ENCODE peak calls at places on chromosomes 3 and 15, in five cellular contexts. N is neural progenitor cell, M is HCT116, K is PC-3, Z is SK-N-SH. F is an unnamed sample.

GRCh38 chr3:162171970-162172369 is 675.4 kb downstream of the OTOL1 start:
- DNase-seq in Z (no peak), M (no peak), N (no peak), K (peak), F (no peak)

GRCh38 chr3:187062526-187063177 is 76.6 kb downstream of the RPL39L start:
- DNase-seq in Z (no peak), M (no peak), N (no peak), K (peak), F (peak)

GRCh38 chr15:89127054-89127702 is 38.9 kb downstream of the ABHD2 start:
- DNase-seq in K (peak), Z (no peak), M (no peak), N (no peak), F (peak)

GRCh38 chr3:8501388-8502131 is at the start of gene LMCD1:
- DNase-seq in Z (peak), K (peak), N (peak), M (peak), F (peak)

GRCh38 chr15:42772126-42772525 is 35.2 kb upstream of the CDAN1 start:
- DNase-seq in Z (no peak), N (no peak), K (no peak), M (no peak), F (no peak)

GRCh38 chr3:194508486-194509449 is 22.0 kb upstream of the ATP13A3 start:
- DNase-seq in M (no peak), K (no peak), N (no peak), Z (no peak), F (no peak)

GRCh38 chr15:80679167-80679804 is 15.8 kb upstream of the ABHD17C start:
- DNase-seq in N (no peak), Z (no peak), M (no peak), K (peak), F (no peak)

GRCh38 chr3:147411235-147411607 is 2.1 kb downstream of the ZIC1 start:
- DNase-seq in K (no peak), N (peak), Z (no peak), M (no peak), F (peak)

GRCh38 chr3:107525954-107526305 is 3.2 kb downstream of the BBX start:
- DNase-seq in Z (peak), K (peak), N (no peak), M (no peak), F (no peak)

GRCh38 chr3:27726240-27726639 is 4.1 kb upstream of the EOMES start:
- DNase-seq in Z (no peak), M (no peak), N (no peak), K (no peak), F (no peak)

GRCh38 chr3:141796436-141797166 is 33.4 kb downstream of the GRK7 start:
- DNase-seq in K (no peak), Z (no peak), N (no peak), M (no peak), F (peak)

GRCh38 chr15:31162721-31163510 is 61.4 kb upstream of the TRPM1 start:
- DNase-seq in M (no peak), K (no peak), Z (no peak), N (no peak), F (no peak)

GRCh38 chr3:127889976-127890650 is 24.9 kb upstream of the KBTBD12 start:
- DNase-seq in K (no peak), M (no peak), N (no peak), Z (no peak), F (peak)

GRCh38 chr15:90001062-90001682 is at the start of gene ZNF710:
- DNase-seq in Z (peak), N (peak), M (no peak), K (peak), F (peak)

GRCh38 chr15:88644741-88645140 is 5.9 kb downstream of the ISG20 start:
- DNase-seq in K (no peak), N (no peak), Z (no peak), M (no peak), F (no peak)

GRCh38 chr15:82946155-82946701 is 6.3 kb downstream of the HOMER2 start:
- DNase-seq in N (no peak), Z (no peak), K (no peak), M (no peak), F (no peak)

GRCh38 chr15:56040081-56041035 is 46.9 kb upstream of the NEDD4 start:
- DNase-seq in Z (no peak), N (peak), M (peak), K (peak), F (peak)

GRCh38 chr3:105369501-105370371 is 3.0 kb downstream of the ALCAM start:
- DNase-seq in Z (peak), M (no peak), N (peak), K (peak), F (peak)

GRCh38 chr3:113105980-113106379 is 105.4 kb upstream of the BOC start:
- DNase-seq in K (no peak), M (no peak), Z (no peak), N (no peak), F (no peak)

GRCh38 chr15:88506628-88507027 is 39.1 kb downstream of the MRPS11 start:
- DNase-seq in Z (no peak), K (no peak), M (no peak), N (no peak), F (no peak)

GRCh38 chr3:49781415-49782199 is 4.7 kb downstream of the IP6K1 start:
- DNase-seq in M (no peak), K (no peak), Z (no peak), N (peak), F (no peak)

GRCh38 chr3:10925436-10926260 is 66.9 kb upstream of the SLC6A1 start:
- DNase-seq in N (no peak), M (no peak), K (no peak), Z (no peak), F (no peak)

GRCh38 chr3:32577621-32578556 is 7.2 kb upstream of the DYNC1LI1 start:
- DNase-seq in M (no peak), K (peak), Z (no peak), N (no peak), F (peak)

GRCh38 chr3:161314836-161315391 is 56.4 kb downstream of the SPTSSB start:
- DNase-seq in N (no peak), M (no peak), K (peak), Z (no peak), F (peak)

GRCh38 chr15:62895905-62896316 is 146.6 kb upstream of the TPM1 start:
- DNase-seq in M (no peak), K (peak), Z (no peak), N (no peak), F (peak)

GRCh38 chr15:49270541-49271421 is 100.7 kb downstream of the GALK2 start:
- DNase-seq in K (peak), N (peak), Z (no peak), M (no peak), F (peak)
- TF ChIP-seq EZH2phosphoT487 in K (no peak), N (no peak), Z (no peak), M (no peak), F (no peak)

DNA sequence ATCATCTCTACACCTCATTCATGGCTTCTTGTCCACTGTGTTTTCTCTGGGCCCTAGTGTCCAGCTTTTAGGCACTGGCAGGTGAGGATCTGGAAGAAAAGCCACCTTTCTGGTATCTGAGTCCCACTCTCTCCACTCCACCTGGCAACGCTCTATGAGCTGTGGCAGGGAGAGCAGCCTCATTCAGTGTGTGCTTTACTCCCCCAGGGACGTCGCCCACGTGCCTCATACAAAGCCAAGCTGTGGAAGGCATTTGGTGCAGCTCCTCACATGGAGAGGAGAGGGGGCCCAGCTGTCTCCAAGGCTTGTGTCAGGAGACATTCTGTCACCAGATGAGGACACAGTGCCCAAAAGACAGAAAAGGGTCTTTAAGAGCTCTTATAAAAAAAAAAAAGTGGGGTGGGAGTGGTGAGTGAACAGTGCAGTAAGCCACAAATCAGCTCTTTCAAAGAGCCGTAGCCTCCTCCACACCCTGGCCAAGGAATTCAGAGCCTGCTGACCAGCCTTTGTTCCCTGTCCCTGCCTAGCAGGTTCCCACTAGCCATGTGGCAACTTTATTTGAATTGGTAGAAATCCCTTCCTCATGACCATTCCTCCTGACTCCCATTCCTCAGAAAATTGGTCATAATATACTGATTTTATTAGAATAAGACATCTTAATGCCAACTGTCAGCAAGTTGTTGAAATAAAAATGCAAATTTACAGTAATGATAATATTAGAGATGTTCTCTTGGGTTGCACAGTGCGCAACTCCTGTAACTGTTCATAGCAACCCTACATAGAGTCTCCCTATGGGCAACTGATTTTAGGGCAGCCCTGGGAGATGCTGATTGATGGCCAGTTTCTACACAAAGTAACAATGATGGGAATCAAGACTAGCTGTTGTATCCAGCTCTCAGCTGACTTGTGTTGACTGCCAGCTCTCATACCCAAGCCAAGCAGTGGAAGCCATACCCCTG is 29.5 kb downstream of the GALNT15 start:
- DNase-seq in N (peak), M (no peak), K (peak), Z (no peak), F (no peak)
- H3K9ac ChIP-seq in N (no peak), M (no peak), K (peak), Z (no peak), F (no peak)

DNA sequence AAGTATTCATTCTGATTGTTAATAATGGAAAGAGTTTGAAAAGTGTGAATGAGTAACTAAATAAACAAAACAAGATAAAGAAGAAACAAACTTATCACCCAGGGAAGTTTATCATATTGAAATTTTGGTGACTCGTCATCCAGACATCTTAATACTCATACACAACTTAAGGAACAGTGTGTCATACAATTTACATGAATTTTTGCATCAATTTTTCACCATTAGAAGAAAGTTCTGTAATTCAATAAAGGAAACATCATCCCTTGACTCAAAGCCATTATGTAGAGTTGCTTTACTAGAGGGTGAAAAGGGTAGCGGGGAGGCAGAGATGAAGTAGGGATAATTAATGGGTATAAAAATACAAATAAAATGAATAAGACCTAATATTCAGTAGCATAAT is 536.2 kb downstream of the GRM7 start:
- DNase-seq in K (no peak), N (no peak), Z (no peak), M (no peak), F (no peak)
- TF ChIP-seq EZH2phosphoT487 in K (no peak), N (no peak), Z (no peak), M (no peak), F (no peak)

DNA sequence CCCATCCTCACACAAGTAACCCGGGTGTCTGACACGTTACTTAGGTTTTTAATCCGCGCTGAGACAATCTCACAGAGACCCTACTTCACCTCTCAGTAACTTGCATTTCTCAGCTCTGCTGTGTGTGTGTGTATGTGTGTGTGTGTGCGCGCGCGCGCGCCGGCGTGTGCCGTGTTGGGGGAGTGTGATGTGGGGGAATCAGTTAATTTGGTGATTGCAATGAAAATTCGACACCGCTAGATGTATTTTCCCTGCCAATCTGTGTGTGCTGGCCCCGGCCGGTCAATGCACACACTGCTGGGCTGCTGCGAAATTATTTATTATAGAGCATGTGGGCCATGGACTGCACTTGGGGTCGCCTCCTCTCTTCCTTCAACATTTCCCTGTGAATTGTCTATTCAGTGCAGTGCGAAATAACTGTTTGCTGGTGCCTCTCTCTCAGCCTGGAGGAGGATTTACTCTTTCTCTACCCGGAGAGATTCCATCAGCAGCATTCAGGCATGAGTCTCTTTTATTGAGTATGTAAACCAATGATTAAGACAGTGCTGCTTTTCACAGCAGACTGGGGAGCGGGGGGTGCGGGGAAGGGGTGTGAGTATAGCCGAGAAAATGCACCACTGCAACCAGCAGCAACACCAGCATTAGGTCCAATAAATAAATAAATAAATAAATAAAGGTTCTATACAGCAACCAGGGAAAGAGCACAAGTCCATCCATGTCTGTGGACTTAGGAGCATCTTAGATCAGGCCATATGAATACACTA is 2.9 kb downstream of the CADM2 start:
- DNase-seq in Z (peak), N (peak), K (no peak), M (no peak), F (no peak)
- H3K9ac ChIP-seq in Z (no peak), N (peak), K (no peak), M (no peak), F (no peak)

DNA sequence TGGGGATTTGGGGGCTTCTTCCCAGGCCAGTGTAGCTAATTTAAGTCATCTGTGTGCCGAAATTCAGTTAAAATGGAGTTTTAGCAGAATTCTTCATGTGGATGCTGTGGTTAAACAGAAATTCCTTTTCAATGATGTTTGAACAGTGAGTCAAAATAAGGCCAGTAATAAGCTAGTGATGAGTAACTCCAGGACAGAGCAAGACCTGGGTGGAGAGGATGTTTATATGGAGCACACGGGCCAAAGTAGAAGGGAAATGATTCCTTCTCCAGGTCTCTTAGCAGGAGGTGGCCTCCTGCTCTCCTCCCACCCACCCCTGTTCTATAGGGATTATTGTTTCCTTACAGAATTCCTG is 31.9 kb upstream of the UACA start:
- DNase-seq in Z (no peak), K (peak), N (no peak), M (peak), F (peak)
- TF ChIP-seq EZH2phosphoT487 in Z (no peak), K (no peak), N (no peak), M (no peak), F (no peak)

DNA sequence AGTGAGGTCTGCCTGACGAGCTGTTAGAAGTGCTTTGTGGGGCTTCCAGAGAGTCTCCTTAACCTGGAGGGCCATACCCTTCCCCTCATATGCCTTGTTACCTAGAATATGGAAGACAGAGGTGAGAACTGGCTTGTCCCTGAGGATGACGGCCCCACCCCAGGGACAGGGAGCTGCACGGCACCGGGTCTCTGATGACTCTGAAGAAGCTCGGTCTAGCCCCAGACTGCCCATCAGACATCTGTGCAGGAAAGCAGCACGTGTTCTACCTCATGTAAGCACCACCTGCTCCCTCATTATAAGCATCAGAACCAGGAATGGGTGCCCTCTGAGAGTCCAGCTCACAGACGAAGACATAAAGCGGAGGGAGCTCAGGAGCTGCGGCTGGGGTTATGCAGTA is 18.0 kb downstream of the MYO5C start:
- DNase-seq in N (no peak), K (no peak), M (no peak), Z (no peak), F (no peak)
- H3K9ac ChIP-seq in N (no peak), K (no peak), M (no peak), Z (no peak), F (no peak)

F was measured in GM23248.